ENCODE peak calls at places on chromosomes 7 and 10, in seven cellular contexts. Y is colonic mucosa; Q is AG04449; I is A549; M is CD8-positive, alpha-beta T cell; C is activated B cell treated with CpG ODN at 0.5 μM for 24 hours; L is IMR-90. N is an unnamed sample.

GRCh38 chr7:145031162-145031561 is 195.3 kb upstream of the TPK1 start:
- DNase-seq in Y (no peak), Q (no peak), I (no peak), M (no peak), C (no peak), L (no peak), N (no peak)

GRCh38 chr10:21989453-21990154 is 13.9 kb downstream of the DNAJC1 start:
- DNase-seq in Y (peak), Q (no peak), I (peak), M (peak), C (no peak), L (peak), N (no peak)

GRCh38 chr10:116125180-116125579 is 147.8 kb downstream of the GFRA1 start:
- DNase-seq in Y (no peak), Q (no peak), I (no peak), M (no peak), C (no peak), L (no peak), N (no peak)

GRCh38 chr7:6232534-6232933 is 39.9 kb downstream of the CYTH3 start:
- DNase-seq in Y (peak), Q (no peak), I (no peak), M (no peak), C (no peak), L (no peak), N (no peak)

GRCh38 chr7:149286811-149287400 is 24.9 kb downstream of the ZNF783 start:
- DNase-seq in Y (no peak), Q (no peak), I (no peak), M (no peak), C (no peak), L (peak), N (no peak)

GRCh38 chr7:99324966-99325596 is 617 bp upstream of the ARPC1A start:
- DNase-seq in Y (peak), Q (no peak), I (no peak), M (no peak), C (no peak), L (no peak), N (no peak)

GRCh38 chr7:39321909-39322498 is 244.2 kb upstream of the YAE1 start:
- DNase-seq in Y (no peak), Q (no peak), I (no peak), M (no peak), C (no peak), L (no peak), N (no peak)

GRCh38 chr10:131112691-131113090 is 198.8 kb downstream of the TCERG1L start:
- DNase-seq in Y (no peak), Q (no peak), I (no peak), M (no peak), C (no peak), L (no peak), N (no peak)

GRCh38 chr7:42858570-42858969 is 53.3 kb downstream of the C7orf25 start:
- DNase-seq in Y (no peak), Q (no peak), I (peak), M (no peak), C (no peak), L (peak), N (no peak)

GRCh38 chr7:81366546-81366945 is 403.3 kb downstream of the HGF start:
- DNase-seq in Y (no peak), Q (peak), I (no peak), M (no peak), C (no peak), L (no peak), N (no peak)

GRCh38 chr10:110212119-110213006 is 5.0 kb downstream of the MXI1 start:
- DNase-seq in Y (peak), Q (no peak), I (no peak), M (peak), C (no peak), L (no peak), N (no peak)

GRCh38 chr10:130748409-130749057 is 563.0 kb downstream of the TCERG1L start:
- DNase-seq in Y (no peak), Q (no peak), I (no peak), M (no peak), C (no peak), L (no peak), N (no peak)

GRCh38 chr7:66877577-66878300 is 43.3 kb upstream of the TMEM248 start:
- DNase-seq in Y (no peak), Q (no peak), I (no peak), M (no peak), C (no peak), L (peak), N (no peak)

GRCh38 chr10:1198453-1199344 is 142.5 kb downstream of the WDR37 start:
- DNase-seq in Y (peak), Q (no peak), I (no peak), M (no peak), C (no peak), L (no peak), N (no peak)

GRCh38 chr10:28470873-28471704 is 61.8 kb upstream of the WAC start:
- DNase-seq in Y (no peak), Q (no peak), I (no peak), M (no peak), C (no peak), L (no peak), N (no peak)

GRCh38 chr10:89171263-89171872 is 35.7 kb downstream of the CH25H start:
- DNase-seq in Y (no peak), Q (no peak), I (no peak), M (no peak), C (no peak), L (peak), N (no peak)

GRCh38 chr7:157903715-157904114 is 566.9 kb downstream of the DNAJB6 start:
- DNase-seq in Y (no peak), Q (no peak), I (no peak), M (no peak), C (no peak), L (no peak), N (no peak)

GRCh38 chr10:25157650-25158049 is 17.2 kb upstream of the GPR158 start:
- DNase-seq in Y (no peak), Q (no peak), I (no peak), M (no peak), C (no peak), L (no peak), N (no peak)

GRCh38 chr10:71735709-71736569 is 16.4 kb upstream of the C10orf105 start:
- DNase-seq in Y (no peak), Q (no peak), I (no peak), M (peak), C (no peak), L (no peak), N (no peak)

GRCh38 chr7:33237034-33237433 is 107.7 kb downstream of the BBS9 start:
- DNase-seq in Y (no peak), Q (no peak), I (no peak), M (no peak), C (no peak), L (peak), N (no peak)

GRCh38 chr10:99466632-99467031 is 36.2 kb upstream of the GOT1 start:
- DNase-seq in Y (no peak), Q (no peak), I (no peak), M (no peak), C (no peak), L (peak), N (no peak)

GRCh38 chr10:16799621-16800020 is 17.6 kb downstream of the RSU1 start:
- DNase-seq in Y (no peak), Q (no peak), I (no peak), M (no peak), C (no peak), L (no peak), N (no peak)

GRCh38 chr10:22505923-22506685 is 160.8 kb downstream of the SPAG6 start:
- DNase-seq in Y (peak), Q (no peak), I (no peak), M (peak), C (no peak), L (no peak), N (peak)

GRCh38 chr10:97179731-97180366 is 5.9 kb downstream of the SLIT1 start:
- DNase-seq in Y (no peak), Q (no peak), I (no peak), M (no peak), C (no peak), L (no peak), N (no peak)

GRCh38 chr7:157905740-157906461 is 569.1 kb downstream of the DNAJB6 start:
- DNase-seq in Y (no peak), Q (no peak), I (no peak), M (no peak), C (no peak), L (no peak), N (no peak)

GRCh38 chr10:114499120-114499519 is 94.8 kb upstream of the AFAP1L2 start:
- DNase-seq in Y (no peak), Q (no peak), I (no peak), M (no peak), C (no peak), L (no peak), N (no peak)

GRCh38 chr7:102891693-102892261 is 21.0 kb upstream of the LRRC17 start:
- DNase-seq in Y (no peak), Q (peak), I (peak), M (no peak), C (no peak), L (peak), N (no peak)

GRCh38 chr10:3080608-3081007 is 13.3 kb downstream of the PFKP start:
- DNase-seq in Y (no peak), Q (no peak), I (peak), M (no peak), C (no peak), L (no peak), N (no peak)

GRCh38 chr7:73844848-73845460 is 2.6 kb upstream of the METTL27 start:
- DNase-seq in Y (no peak), Q (no peak), I (no peak), M (no peak), C (no peak), L (peak), N (no peak)

GRCh38 chr7:66930341-66930740 is 9.3 kb downstream of the TMEM248 start:
- DNase-seq in Y (no peak), Q (no peak), I (peak), M (no peak), C (no peak), L (peak), N (no peak)

GRCh38 chr7:65441010-65441409 is 67.4 kb downstream of the ZNF92 start:
- DNase-seq in Y (no peak), Q (peak), I (peak), M (no peak), C (no peak), L (peak), N (no peak)

GRCh38 chr7:100427762-100428198 is 723 bp downstream of the ZCWPW1 start:
- DNase-seq in Y (no peak), Q (no peak), I (no peak), M (no peak), C (no peak), L (no peak), N (no peak)

GRCh38 chr7:100429637-100430449 is at the start of gene MEPCE:
- DNase-seq in Y (peak), Q (peak), I (peak), M (peak), C (peak), L (peak), N (peak)

GRCh38 chr7:100428199-100428966 is at the start of gene ZCWPW1:
- DNase-seq in Y (peak), Q (peak), I (peak), M (peak), C (peak), L (peak), N (peak)

GRCh38 chr7:100430450-100431285 is 1.0 kb downstream of the MEPCE start:
- DNase-seq in Y (peak), Q (no peak), I (no peak), M (no peak), C (no peak), L (peak), N (peak)

DNA sequence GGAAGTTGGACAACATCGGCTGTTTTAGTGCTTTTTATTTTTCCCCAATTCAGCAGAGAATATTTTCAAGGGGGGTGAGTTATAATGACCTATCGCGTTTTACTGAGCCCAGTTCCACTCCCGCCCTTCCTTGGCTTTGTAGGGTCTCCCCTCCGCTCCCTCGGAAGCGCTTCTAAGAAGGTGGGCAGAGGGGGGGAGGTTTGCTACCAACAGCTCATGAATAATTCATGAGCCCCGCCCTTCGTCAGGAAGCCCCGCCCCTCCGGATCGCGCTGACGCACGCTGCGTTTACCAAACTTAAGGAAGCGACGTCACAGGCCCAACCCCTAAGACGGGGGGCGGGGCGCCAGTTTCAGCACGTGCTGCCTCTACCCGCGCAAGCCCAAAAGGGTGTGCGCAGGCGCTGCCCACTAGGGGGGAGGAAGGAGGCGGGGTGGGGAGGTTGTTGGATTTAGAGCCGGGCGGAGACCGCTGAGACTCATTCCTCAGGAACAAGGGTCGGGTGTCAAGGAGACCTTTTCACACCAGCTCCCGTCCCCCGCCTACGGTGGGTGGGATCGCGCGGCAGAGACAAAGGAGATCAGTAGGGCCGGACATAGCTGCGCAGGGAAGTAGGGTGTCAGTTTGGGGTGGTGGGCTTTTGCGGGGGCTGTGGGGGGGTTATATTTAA is 529 bp upstream of the MEPCE start:
- DNase-seq in Y (peak), Q (peak), I (peak), M (peak), C (peak), L (peak), N (peak)
- TF ChIP-seq CTCF in Y (no peak), Q (no peak), I (no peak), M (no peak), C (no peak), L (no peak), N (no peak)

GRCh38 chr10:14282271-14282670 is 48.5 kb downstream of the FRMD4A start:
- DNase-seq in Y (no peak), Q (no peak), I (peak), M (no peak), C (no peak), L (peak), N (no peak)
- TF ChIP-seq CTCF in Y (no peak), Q (no peak), I (no peak), M (no peak), C (no peak), L (no peak), N (no peak)

GRCh38 chr7:117837841-117838240 is 35.4 kb downstream of the CTTNBP2 start:
- DNase-seq in Y (no peak), Q (no peak), I (no peak), M (no peak), C (no peak), L (no peak), N (no peak)

GRCh38 chr7:117830422-117830954 is 42.8 kb downstream of the CTTNBP2 start:
- DNase-seq in Y (no peak), Q (no peak), I (no peak), M (no peak), C (no peak), L (no peak), N (no peak)

GRCh38 chr7:117839507-117839906 is 33.7 kb downstream of the CTTNBP2 start:
- DNase-seq in Y (no peak), Q (no peak), I (no peak), M (no peak), C (no peak), L (no peak), N (no peak)

GRCh38 chr7:117829450-117829849 is 43.8 kb downstream of the CTTNBP2 start:
- DNase-seq in Y (no peak), Q (no peak), I (no peak), M (no peak), C (no peak), L (no peak), N (no peak)

GRCh38 chr7:117834983-117835664 is 38.1 kb downstream of the CTTNBP2 start:
- DNase-seq in Y (no peak), Q (no peak), I (no peak), M (no peak), C (no peak), L (no peak), N (no peak)
- TF ChIP-seq CTCF in Y (no peak), Q (no peak), I (no peak), M (no peak), C (no peak), L (no peak), N (no peak)

GRCh38 chr7:95766657-95767056 is 5.7 kb upstream of the DYNC1I1 start:
- DNase-seq in Y (no peak), Q (no peak), I (no peak), M (no peak), C (no peak), L (no peak), N (no peak)

GRCh38 chr7:95776561-95777185 is 4.3 kb downstream of the DYNC1I1 start:
- DNase-seq in Y (no peak), Q (no peak), I (no peak), M (no peak), C (no peak), L (no peak), N (no peak)

GRCh38 chr7:95777266-95777665 is 4.9 kb downstream of the DYNC1I1 start:
- DNase-seq in Y (no peak), Q (no peak), I (no peak), M (no peak), C (no peak), L (no peak), N (no peak)

GRCh38 chr7:95772771-95773581 is 622 bp downstream of the DYNC1I1 start:
- DNase-seq in Y (no peak), Q (no peak), I (no peak), M (no peak), C (no peak), L (no peak), N (no peak)

DNA sequence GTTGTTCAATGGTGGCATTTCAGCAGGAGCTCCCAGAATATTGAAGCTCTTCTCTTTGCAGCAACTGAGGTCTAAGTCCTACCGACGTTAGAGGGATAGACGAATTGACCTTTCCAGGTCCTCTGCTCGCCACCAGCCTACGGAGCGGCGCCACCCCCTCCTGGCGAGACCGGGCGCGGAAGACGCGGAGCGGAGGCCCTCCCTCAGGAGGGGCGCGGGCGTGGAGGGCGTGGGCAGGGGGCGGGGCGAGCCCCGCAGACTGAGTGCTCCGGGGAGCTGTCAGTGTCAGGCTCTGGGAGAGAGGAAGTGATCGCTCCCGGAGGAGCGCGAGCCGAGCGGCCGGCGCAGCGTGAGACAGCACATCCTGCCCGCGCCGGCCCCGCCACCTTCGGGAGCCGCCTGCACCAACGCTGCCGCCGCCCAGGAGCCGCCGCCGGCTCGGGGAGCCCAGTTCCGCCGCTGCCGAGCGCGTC is at the start of gene DYNC1I1:
- DNase-seq in Y (peak), Q (no peak), I (peak), M (no peak), C (peak), L (peak), N (no peak)
- TF ChIP-seq CTCF in Y (no peak), Q (no peak), I (no peak), M (no peak), C (no peak), L (no peak), N (no peak)

DNA sequence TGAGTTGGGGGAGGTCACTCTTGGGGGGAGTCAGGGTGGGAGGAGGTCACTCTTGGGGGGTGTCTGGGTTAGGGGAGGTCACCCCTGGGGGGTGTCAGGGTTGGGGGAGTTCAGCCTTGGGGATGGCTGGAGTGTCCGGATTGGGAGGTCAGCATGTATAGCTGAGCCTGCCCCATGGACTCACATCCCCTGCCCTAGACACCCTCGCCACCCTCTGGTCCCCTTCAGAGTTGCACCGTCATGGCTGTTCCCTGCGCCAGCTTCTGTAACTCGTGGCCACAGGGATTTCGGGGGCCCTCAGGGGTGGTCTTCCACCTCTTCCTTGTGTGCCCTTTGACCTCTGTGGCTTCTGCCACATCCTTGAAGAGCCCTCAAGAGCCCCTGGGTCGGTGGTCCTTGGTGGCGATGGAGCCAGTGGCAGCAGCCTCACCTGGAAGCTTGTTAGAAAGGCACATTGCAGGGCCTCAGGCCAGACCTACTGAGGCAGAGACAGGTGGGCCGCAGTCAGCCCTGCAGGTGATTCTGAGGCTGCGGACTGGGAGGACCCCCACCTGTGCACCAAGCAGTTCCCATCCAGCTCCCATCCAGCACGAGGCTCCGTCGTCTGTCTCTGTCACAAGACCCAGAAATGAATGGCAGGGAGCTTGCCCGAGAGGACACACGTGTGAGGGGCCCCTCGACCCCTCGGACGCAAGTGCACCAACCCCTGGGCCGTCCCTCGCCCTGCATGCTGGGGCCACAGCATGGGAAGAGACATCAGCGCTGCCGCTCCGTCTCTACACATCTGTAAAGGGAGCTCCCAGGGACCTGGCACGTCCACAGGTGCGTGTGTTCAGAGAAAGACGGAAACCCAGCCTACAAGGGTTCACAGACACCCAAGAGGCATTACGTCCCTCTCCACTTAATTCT is 44.7 kb upstream of the SUN1 start:
- DNase-seq in Y (no peak), Q (no peak), I (no peak), M (no peak), C (no peak), L (no peak), N (no peak)
- TF ChIP-seq CTCF in Y (no peak), Q (no peak), I (no peak), M (no peak), C (no peak), L (no peak), N (no peak)

N was measured in natural killer cell.